ENCODE peak calls at places on chromosomes 12 and 14, in ten cellular contexts. E is K562, R is erythroblast, S is adrenal gland, U is IMR-90, B is NB4, V is HepG2, F is transverse colon, I is breast epithelium, C is ovary. J is an unnamed sample.
A peak's percentile ranks its signal among the peaks of the same experiment; 100 is the strongest.

GRCh38 chr12:52903285-52903854 is 1.5 kb downstream of the KRT8 start:
- DNase-seq in S (peak; percentile 90), C (peak; percentile 71), I (peak; percentile 71), B (peak; percentile 92), V (peak; percentile 69), F (peak; percentile 83), U (peak; percentile 53), E (peak; percentile 95), R (peak; percentile 68), J (peak; percentile 17)

GRCh38 chr12:26293612-26294011 is 98.2 kb downstream of the SSPN start:
- DNase-seq in C (no peak), B (no peak), F (no peak), R (no peak), V (no peak), E (no peak), I (no peak), U (no peak), S (no peak), J (no peak)

GRCh38 chr14:53715390-53715730 is 241.3 kb downstream of the BMP4 start:
- DNase-seq in E (no peak), V (peak; percentile 77), B (no peak), R (no peak), S (peak; percentile 24), I (no peak), C (no peak), U (peak; percentile 28), F (no peak), J (no peak)

GRCh38 chr14:23522643-23523198 is 28.8 kb downstream of the ZFHX2 start:
- DNase-seq in R (no peak), I (no peak), F (no peak), S (no peak), C (no peak), U (no peak), V (no peak), B (no peak), E (no peak), J (no peak)

GRCh38 chr14:73438993-73439392 is 19.4 kb downstream of the NUMB start:
- DNase-seq in U (no peak), V (no peak), C (no peak), E (no peak), F (no peak), R (no peak), I (no peak), S (no peak), B (no peak), J (no peak)

GRCh38 chr14:105023791-105024480 is 3.1 kb upstream of the CDCA4 start:
- DNase-seq in C (no peak), E (no peak), S (peak; percentile 29), F (no peak), B (no peak), I (no peak), U (peak; percentile 73), V (no peak), R (no peak), J (no peak)

GRCh38 chr12:108611884-108612415 is 14.1 kb upstream of the TMEM119 start:
- DNase-seq in U (peak; percentile 89), S (peak; percentile 67), I (no peak), V (peak; percentile 44), R (peak; percentile 61), E (peak; percentile 64), F (no peak), B (peak; percentile 85), C (no peak), J (no peak)

GRCh38 chr12:46556820-46557524 is 184.4 kb upstream of the SLC38A2 start:
- DNase-seq in S (peak; percentile 31), V (no peak), I (no peak), B (no peak), C (no peak), E (peak; percentile 24), R (no peak), U (peak; percentile 95), F (no peak), J (no peak)

GRCh38 chr12:46453428-46453827 is 80.9 kb upstream of the SLC38A2 start:
- DNase-seq in C (no peak), V (no peak), S (no peak), E (no peak), U (no peak), B (no peak), R (no peak), F (no peak), I (no peak), J (no peak)

GRCh38 chr12:44960856-44961255 is 84.7 kb upstream of the NELL2 start:
- DNase-seq in V (peak; percentile 8), E (no peak), B (no peak), U (no peak), S (no peak), I (no peak), F (no peak), R (no peak), C (no peak), J (no peak)

GRCh38 chr14:33678012-33678411 is 272.9 kb downstream of the EGLN3 start:
- DNase-seq in F (no peak), C (no peak), R (no peak), I (no peak), E (no peak), U (no peak), B (no peak), V (no peak), S (no peak), J (no peak)

GRCh38 chr14:36605506-36605857 is 23.1 kb upstream of the NKX2-8 start:
- DNase-seq in C (no peak), E (no peak), B (peak; percentile 4), S (no peak), I (no peak), F (no peak), V (peak; percentile 33), U (no peak), R (no peak), J (no peak)

GRCh38 chr12:2739832-2740641 is 54.7 kb upstream of the FKBP4 start:
- DNase-seq in R (no peak), B (no peak), U (peak; percentile 34), I (no peak), S (peak; percentile 49), C (no peak), F (peak; percentile 19), E (no peak), V (peak; percentile 32), J (no peak)

GRCh38 chr14:42927313-42927712 is 1320.6 kb downstream of the LRFN5 start:
- DNase-seq in V (no peak), R (no peak), F (no peak), S (no peak), I (no peak), B (no peak), U (no peak), C (no peak), E (no peak), J (no peak)

GRCh38 chr12:95802482-95803264 is 12.1 kb upstream of the NTN4 start:
- DNase-seq in V (peak; percentile 85), E (no peak), C (no peak), U (peak; percentile 93), S (no peak), F (peak; percentile 27), B (no peak), I (no peak), R (no peak), J (no peak)

GRCh38 chr12:76026643-76027063 is 4.9 kb downstream of the PHLDA1 start:
- DNase-seq in U (peak; percentile 67), B (no peak), V (peak; percentile 61), E (no peak), C (peak; percentile 52), S (peak; percentile 24), R (no peak), I (no peak), F (no peak), J (no peak)
- TF ChIP-seq POLR2A in U (peak; percentile 88), B (no peak), V (peak; percentile 76), E (no peak), C (no peak), S (no peak), R (peak; percentile 13), I (no peak), F (no peak), J (no peak)

GRCh38 chr12:57110189-57111045 is 745 bp downstream of the STAT6 start:
- DNase-seq in E (peak; percentile 66), C (peak; percentile 78), R (peak; percentile 61), S (peak; percentile 78), I (no peak), F (peak; percentile 82), U (peak; percentile 37), V (peak; percentile 77), B (peak; percentile 96), J (peak; percentile 78)
- TF ChIP-seq POLR2A in E (no peak), C (peak; percentile 47), R (no peak), S (no peak), I (no peak), F (no peak), U (no peak), V (peak; percentile 1), B (peak; percentile 16), J (no peak)

GRCh38 chr12:54216580-54217308 is 28.0 kb upstream of the SMUG1 start:
- DNase-seq in B (peak; percentile 96), I (peak; percentile 64), S (peak; percentile 73), C (peak; percentile 77), E (peak; percentile 87), R (peak; percentile 79), V (peak; percentile 79), F (peak; percentile 78), U (peak; percentile 75), J (no peak)

GRCh38 chr12:54214553-54215374 is 26.0 kb upstream of the SMUG1 start:
- DNase-seq in I (peak; percentile 88), U (peak; percentile 85), V (peak; percentile 85), R (peak; percentile 93), B (peak; percentile 94), C (peak; percentile 85), E (peak; percentile 88), F (peak; percentile 90), S (peak; percentile 92), J (peak; percentile 62)

GRCh38 chr12:54215990-54216579 is 27.3 kb upstream of the SMUG1 start:
- DNase-seq in F (peak; percentile 21), R (peak; percentile 23), U (no peak), C (peak; percentile 38), B (peak; percentile 57), I (no peak), V (no peak), S (no peak), E (peak; percentile 50), J (no peak)

GRCh38 chr12:54217774-54218221 is 29.0 kb upstream of the SMUG1 start:
- DNase-seq in R (peak; percentile 43), C (peak; percentile 48), V (no peak), U (no peak), I (no peak), E (no peak), S (no peak), F (peak; percentile 55), B (no peak), J (no peak)

DNA sequence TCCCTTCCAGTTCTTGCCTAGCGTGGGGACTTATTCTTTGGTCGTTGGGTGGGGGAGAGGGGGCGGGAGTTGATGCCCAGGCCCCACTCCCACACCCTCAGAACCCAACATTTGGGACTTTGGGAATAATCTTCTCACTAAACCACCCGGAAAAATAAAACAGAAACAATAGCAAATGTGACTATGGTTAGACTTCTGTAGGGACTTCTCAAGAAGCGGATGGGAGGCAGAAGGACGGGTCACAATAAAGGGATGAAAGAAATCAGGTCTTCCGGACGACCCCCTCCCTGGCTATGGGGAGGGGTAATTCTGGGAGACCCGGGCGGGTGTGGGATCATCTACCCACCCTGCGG is 28.5 kb upstream of the SMUG1 start:
- DNase-seq in E (no peak), F (no peak), U (no peak), R (no peak), B (no peak), V (no peak), S (no peak), I (no peak), C (no peak), J (no peak)
- TF ChIP-seq POLR2A in E (no peak), F (no peak), U (no peak), R (no peak), B (no peak), V (no peak), S (no peak), I (no peak), C (no peak), J (no peak)

GRCh38 chr14:98161366-98161765 is 1110.6 kb downstream of the BCL11B start:
- DNase-seq in C (no peak), E (no peak), R (no peak), S (no peak), B (no peak), V (no peak), U (no peak), F (no peak), I (no peak), J (no peak)
- TF ChIP-seq POLR2A in C (no peak), E (no peak), R (no peak), S (no peak), B (no peak), V (no peak), U (no peak), F (no peak), I (no peak), J (no peak)

J was measured in tibial nerve.